ENCODE peak calls at places on chromosomes 5 and 9, in seven cellular contexts. M, Y, I, S, U, L and Q are unnamed samples.

GRCh38 chr5:17918373-17919104 is 284.3 kb downstream of the TAF11L14 start:
- DNase-seq in Y (no peak), S (no peak), I (no peak), L (no peak), M (no peak), U (no peak), Q (no peak)

GRCh38 chr5:171405615-171406014 is 13.8 kb upstream of the FGF18 start:
- DNase-seq in L (peak), U (peak), S (peak), M (no peak), Y (peak), I (no peak), Q (no peak)

GRCh38 chr5:115766608-115767007 is 49.9 kb downstream of the CDO1 start:
- DNase-seq in Y (no peak), U (no peak), L (no peak), S (no peak), M (no peak), I (no peak), Q (no peak)

GRCh38 chr9:120989065-120989464 is 61.0 kb downstream of the C5 start:
- DNase-seq in M (no peak), L (no peak), Y (no peak), I (no peak), S (no peak), U (no peak), Q (no peak)

GRCh38 chr9:77375956-77376532 is 198.7 kb downstream of the VPS13A start:
- DNase-seq in I (no peak), L (no peak), M (no peak), S (peak), U (peak), Y (no peak), Q (no peak)

GRCh38 chr5:40410939-40411635 is 268.6 kb upstream of the PTGER4 start:
- DNase-seq in S (peak), Y (no peak), I (no peak), L (no peak), U (peak), M (no peak), Q (no peak)

GRCh38 chr5:137753227-137753985 is 757 bp downstream of the HNRNPA0 start:
- DNase-seq in I (peak), U (no peak), L (peak), Y (no peak), S (no peak), M (peak), Q (peak)

GRCh38 chr5:425714-426113 is 17.3 kb upstream of the EXOC3 start:
- DNase-seq in I (no peak), L (no peak), U (peak), S (no peak), M (no peak), Y (no peak), Q (no peak)

GRCh38 chr5:16888694-16889124 is 47.4 kb downstream of the MYO10 start:
- DNase-seq in M (no peak), Y (peak), S (peak), I (no peak), L (no peak), U (peak), Q (no peak)

GRCh38 chr5:34996236-34996635 is 51.5 kb downstream of the AGXT2 start:
- DNase-seq in L (no peak), M (no peak), Y (no peak), S (no peak), U (no peak), I (no peak), Q (no peak)

GRCh38 chr9:96360976-96361375 is 22.5 kb downstream of the SLC35D2 start:
- DNase-seq in L (no peak), I (no peak), M (no peak), U (no peak), Y (no peak), S (no peak), Q (no peak)

GRCh38 chr5:73793911-73794310 is 167.9 kb downstream of the ARHGEF28 start:
- DNase-seq in L (no peak), I (no peak), S (peak), Y (no peak), M (no peak), U (peak), Q (no peak)

GRCh38 chr5:143638654-143639053 is 173.3 kb upstream of the HMHB1 start:
- DNase-seq in U (no peak), L (no peak), Y (no peak), I (no peak), M (no peak), S (no peak), Q (no peak)

GRCh38 chr5:128826290-128826689 is 139.0 kb upstream of the SLC27A6 start:
- DNase-seq in I (no peak), S (no peak), M (no peak), Y (no peak), U (peak), L (no peak), Q (no peak)

GRCh38 chr5:87732875-87733768 is 320.4 kb upstream of the CCNH start:
- DNase-seq in U (no peak), Y (no peak), S (no peak), M (no peak), I (no peak), L (no peak), Q (no peak)

GRCh38 chr9:16262467-16263261 is 607.8 kb downstream of the BNC2 start:
- DNase-seq in M (no peak), I (no peak), Y (no peak), S (peak), L (no peak), U (no peak), Q (no peak)

GRCh38 chr5:129591508-129592160 is 131.5 kb downstream of the ADAMTS19 start:
- DNase-seq in I (no peak), Y (no peak), U (peak), L (no peak), M (no peak), S (no peak), Q (no peak)

GRCh38 chr5:59067976-59068651 is 485.2 kb downstream of the RAB3C start:
- DNase-seq in U (peak), M (no peak), L (no peak), Y (no peak), S (peak), I (no peak), Q (no peak)

GRCh38 chr5:55904152-55904551 is 53.0 kb downstream of the IL31RA start:
- DNase-seq in U (peak), M (no peak), Y (no peak), I (no peak), S (peak), L (no peak), Q (no peak)

GRCh38 chr5:139760066-139761056 is 35.2 kb upstream of the PSD2 start:
- DNase-seq in L (no peak), U (peak), Y (peak), S (peak), M (no peak), I (no peak), Q (no peak)

GRCh38 chr5:94857119-94857518 is 238.7 kb downstream of the SLF1 start:
- DNase-seq in L (no peak), Y (no peak), S (no peak), M (no peak), U (no peak), I (no peak), Q (no peak)

GRCh38 chr5:116848974-116849586 is 274.5 kb upstream of the SEMA6A start:
- DNase-seq in U (no peak), M (no peak), S (no peak), Y (no peak), L (no peak), I (no peak), Q (no peak)

GRCh38 chr5:9888517-9888916 is 258.4 kb upstream of the TAS2R1 start:
- DNase-seq in Y (peak), S (peak), U (peak), I (no peak), M (no peak), L (no peak), Q (no peak)

GRCh38 chr5:83577036-83577636 is 105.6 kb downstream of the VCAN start:
- DNase-seq in S (peak), L (no peak), U (no peak), I (no peak), Y (no peak), M (no peak), Q (no peak)

GRCh38 chr9:22307013-22307711 is 139.5 kb upstream of the DMRTA1 start:
- DNase-seq in Y (peak), S (peak), M (no peak), U (peak), L (peak), I (no peak), Q (no peak)

GRCh38 chr5:154714271-154714986 is 40.7 kb upstream of the LARP1 start:
- DNase-seq in Y (no peak), L (peak), U (no peak), M (no peak), I (peak), S (peak), Q (peak)

GRCh38 chr5:75551471-75551870 is 39.8 kb downstream of the POLK start:
- DNase-seq in Y (peak), U (peak), M (no peak), L (no peak), I (no peak), S (peak), Q (no peak)

GRCh38 chr9:4750021-4750673 is 9.1 kb upstream of the AK3 start:
- DNase-seq in Y (peak), M (no peak), S (peak), I (peak), L (peak), U (peak), Q (peak)